ENCODE peak calls at places on chromosomes 11 and 22, in seven cellular contexts. A is CD8-positive, alpha-beta T cell; C is stimulated activated CD4-positive, alpha-beta T cell treated with anti-CD3 and anti-CD28 coated beads, Interleukin-4, amount 100 ng/mL, for 48 hours; L is NCI-H446; K is H4; W is head of caudate nucleus; P is lower leg skin. D is an unnamed sample.

GRCh38 chr11:64378335-64378884 is 19.4 kb downstream of the RPS6KA4 start:
- DNase-seq in A (no peak), C (no peak), L (peak), K (no peak), W (no peak), P (no peak), D (no peak)

GRCh38 chr22:41848468-41848867 is 15.6 kb downstream of the SREBF2 start:
- DNase-seq in A (no peak), C (no peak), L (no peak), K (no peak), W (peak), P (peak), D (no peak)

GRCh38 chr22:36135306-36135705 is 25.2 kb downstream of the APOL3 start:
- DNase-seq in A (no peak), C (no peak), L (no peak), K (no peak), W (no peak), P (no peak), D (no peak)

GRCh38 chr22:49699476-49699875 is 128.2 kb downstream of the BRD1 start:
- DNase-seq in A (no peak), C (no peak), L (no peak), K (no peak), W (no peak), P (no peak), D (no peak)

GRCh38 chr11:89504270-89504669 is 13.1 kb upstream of the NOX4 start:
- DNase-seq in A (no peak), C (no peak), L (no peak), K (no peak), W (no peak), P (no peak), D (no peak)

GRCh38 chr11:125164422-125165110 is at the start of gene PKNOX2:
- DNase-seq in A (peak), C (peak), L (peak), K (peak), W (peak), P (peak), D (peak)

GRCh38 chr22:44620129-44620840 is 81.7 kb upstream of the PRR5 start:
- DNase-seq in A (peak), C (peak), L (peak), K (no peak), W (peak), P (peak), D (peak)

GRCh38 chr11:126358763-126359160 is 3.3 kb downstream of the ST3GAL4 start:
- DNase-seq in A (no peak), C (no peak), L (no peak), K (no peak), W (no peak), P (no peak), D (no peak)

GRCh38 chr11:61111786-61112517 is 9.7 kb downstream of the CD5 start:
- DNase-seq in A (no peak), C (no peak), L (no peak), K (no peak), W (no peak), P (no peak), D (peak)